ENCODE peak calls at places on chromosomes 4 and X, in ten cellular contexts. One of them, this sample, is unnamed.

GRCh38 chr4:37132351-37132989 is 112.1 kb upstream of the NWD2 start:
- DNase-seq in ovary: no peak
- DNase-seq in upper lobe of left lung: no peak
- DNase-seq in A549: no peak
- DNase-seq in tibial nerve: no peak
- DNase-seq in Peyer's patch: no peak
- DNase-seq in transverse colon: no peak
- DNase-seq in esophagus squamous epithelium: no peak
- DNase-seq in uterus: no peak
- DNase-seq in heart left ventricle: no peak
- DNase-seq in this sample: no peak

GRCh38 chrX:100685997-100686305 is 42.0 kb downstream of the SRPX2 start:
- DNase-seq in ovary: no peak
- DNase-seq in upper lobe of left lung: no peak
- DNase-seq in A549: no peak
- DNase-seq in tibial nerve: no peak
- DNase-seq in Peyer's patch: no peak
- DNase-seq in transverse colon: no peak
- DNase-seq in esophagus squamous epithelium: no peak
- DNase-seq in uterus: no peak
- DNase-seq in heart left ventricle: no peak
- DNase-seq in this sample: no peak

GRCh38 chr4:56158483-56158882 is 209.7 kb downstream of the CEP135 start:
- DNase-seq in ovary: no peak
- DNase-seq in upper lobe of left lung: no peak
- DNase-seq in A549: no peak
- DNase-seq in tibial nerve: no peak
- DNase-seq in Peyer's patch: no peak
- DNase-seq in transverse colon: peak; percentile 27
- DNase-seq in esophagus squamous epithelium: no peak
- DNase-seq in uterus: no peak
- DNase-seq in heart left ventricle: no peak
- DNase-seq in this sample: no peak

GRCh38 chr4:25843340-25844097 is 19.3 kb downstream of the SEL1L3 start:
- DNase-seq in ovary: no peak
- DNase-seq in upper lobe of left lung: peak; percentile 75
- DNase-seq in A549: no peak
- DNase-seq in tibial nerve: no peak
- DNase-seq in Peyer's patch: no peak
- DNase-seq in transverse colon: peak; percentile 59
- DNase-seq in esophagus squamous epithelium: no peak
- DNase-seq in uterus: no peak
- DNase-seq in heart left ventricle: peak; percentile 34
- DNase-seq in this sample: no peak

GRCh38 chr4:186307497-186307896 is 41.5 kb downstream of the F11 start:
- DNase-seq in ovary: no peak
- DNase-seq in upper lobe of left lung: no peak
- DNase-seq in A549: no peak
- DNase-seq in tibial nerve: no peak
- DNase-seq in Peyer's patch: no peak
- DNase-seq in transverse colon: no peak
- DNase-seq in esophagus squamous epithelium: no peak
- DNase-seq in uterus: no peak
- DNase-seq in heart left ventricle: no peak
- DNase-seq in this sample: no peak

GRCh38 chrX:149568701-149569296 is 18.5 kb downstream of the MAGEA9B start:
- DNase-seq in ovary: no peak
- DNase-seq in upper lobe of left lung: no peak
- DNase-seq in A549: no peak
- DNase-seq in tibial nerve: no peak
- DNase-seq in Peyer's patch: no peak
- DNase-seq in transverse colon: no peak
- DNase-seq in esophagus squamous epithelium: no peak
- DNase-seq in uterus: no peak
- DNase-seq in heart left ventricle: no peak
- DNase-seq in this sample: no peak

GRCh38 chr4:76434901-76435688 is at the start of gene SHROOM3:
- DNase-seq in ovary: no peak
- DNase-seq in upper lobe of left lung: no peak
- DNase-seq in A549: no peak
- DNase-seq in tibial nerve: no peak
- DNase-seq in Peyer's patch: no peak
- DNase-seq in transverse colon: no peak
- DNase-seq in esophagus squamous epithelium: no peak
- DNase-seq in uterus: no peak
- DNase-seq in heart left ventricle: no peak
- DNase-seq in this sample: no peak

GRCh38 chr4:84917087-84917821 is 49.2 kb downstream of the WDFY3 start:
- DNase-seq in ovary: no peak
- DNase-seq in upper lobe of left lung: no peak
- DNase-seq in A549: no peak
- DNase-seq in tibial nerve: no peak
- DNase-seq in Peyer's patch: no peak
- DNase-seq in transverse colon: no peak
- DNase-seq in esophagus squamous epithelium: no peak
- DNase-seq in uterus: no peak
- DNase-seq in heart left ventricle: no peak
- DNase-seq in this sample: no peak

GRCh38 chr4:54731552-54731951 is 73.8 kb downstream of the KIT start:
- DNase-seq in ovary: no peak
- DNase-seq in upper lobe of left lung: no peak
- DNase-seq in A549: no peak
- DNase-seq in tibial nerve: no peak
- DNase-seq in Peyer's patch: no peak
- DNase-seq in transverse colon: no peak
- DNase-seq in esophagus squamous epithelium: no peak
- DNase-seq in uterus: no peak
- DNase-seq in heart left ventricle: no peak
- DNase-seq in this sample: no peak

GRCh38 chrX:19046343-19047215 is 62.7 kb upstream of the PHKA2 start:
- DNase-seq in ovary: no peak
- DNase-seq in upper lobe of left lung: no peak
- DNase-seq in A549: peak; percentile 86
- DNase-seq in tibial nerve: no peak
- DNase-seq in Peyer's patch: no peak
- DNase-seq in transverse colon: no peak
- DNase-seq in esophagus squamous epithelium: no peak
- DNase-seq in uterus: no peak
- DNase-seq in heart left ventricle: no peak
- DNase-seq in this sample: no peak

GRCh38 chr4:90187148-90187884 is 60.1 kb downstream of the CCSER1 start:
- DNase-seq in ovary: no peak
- DNase-seq in upper lobe of left lung: no peak
- DNase-seq in A549: no peak
- DNase-seq in tibial nerve: no peak
- DNase-seq in Peyer's patch: no peak
- DNase-seq in transverse colon: no peak
- DNase-seq in esophagus squamous epithelium: no peak
- DNase-seq in uterus: no peak
- DNase-seq in heart left ventricle: no peak
- DNase-seq in this sample: no peak

GRCh38 chr4:13524504-13525243 is 19.6 kb downstream of the NKX3-2 start:
- DNase-seq in ovary: no peak
- DNase-seq in upper lobe of left lung: peak; percentile 70
- DNase-seq in A549: no peak
- DNase-seq in tibial nerve: no peak
- DNase-seq in Peyer's patch: no peak
- DNase-seq in transverse colon: no peak
- DNase-seq in esophagus squamous epithelium: no peak
- DNase-seq in uterus: no peak
- DNase-seq in heart left ventricle: no peak
- DNase-seq in this sample: no peak

DNA sequence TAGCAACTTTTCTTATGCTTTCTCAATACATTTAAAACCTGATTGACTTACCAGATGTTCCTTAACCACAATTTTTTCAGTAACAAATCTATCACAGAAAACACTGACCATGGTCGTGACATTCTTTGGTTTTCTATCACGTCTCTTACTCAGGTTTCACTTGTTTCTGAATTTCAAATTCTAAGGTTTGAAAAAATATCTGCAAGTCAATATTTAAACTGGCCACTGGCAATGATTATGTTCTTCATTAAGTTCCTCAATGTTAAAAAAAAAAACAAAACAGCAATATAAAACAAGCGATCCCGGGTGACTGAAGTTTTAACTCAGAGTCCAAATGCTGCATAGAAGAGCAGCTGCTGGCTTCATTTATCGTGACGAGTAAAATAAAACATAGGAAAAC is 128.9 kb downstream of the RBM47 start:
- DNase-seq in ovary: no peak
- DNase-seq in upper lobe of left lung: no peak
- DNase-seq in A549: no peak
- DNase-seq in tibial nerve: no peak
- DNase-seq in Peyer's patch: no peak
- DNase-seq in transverse colon: no peak
- DNase-seq in esophagus squamous epithelium: no peak
- DNase-seq in uterus: no peak
- DNase-seq in heart left ventricle: no peak
- DNase-seq in this sample: no peak
- TF ChIP-seq POLR2A in ovary: no peak
- TF ChIP-seq POLR2A in upper lobe of left lung: no peak
- TF ChIP-seq POLR2A in A549: no peak
- TF ChIP-seq POLR2A in tibial nerve: no peak
- TF ChIP-seq POLR2A in Peyer's patch: no peak
- TF ChIP-seq POLR2A in transverse colon: no peak
- TF ChIP-seq POLR2A in esophagus squamous epithelium: no peak
- TF ChIP-seq POLR2A in uterus: no peak
- TF ChIP-seq POLR2A in heart left ventricle: no peak
- TF ChIP-seq POLR2A in this sample: no peak

GRCh38 chr4:87073570-87074470 is 139.0 kb downstream of the AFF1 start:
- DNase-seq in ovary: no peak
- DNase-seq in upper lobe of left lung: no peak
- DNase-seq in A549: no peak
- DNase-seq in tibial nerve: peak; percentile 39
- DNase-seq in Peyer's patch: peak; percentile 89
- DNase-seq in transverse colon: peak; percentile 60
- DNase-seq in esophagus squamous epithelium: peak; percentile 1
- DNase-seq in uterus: peak; percentile 45
- DNase-seq in heart left ventricle: no peak
- DNase-seq in this sample: no peak
- H3K4me1 ChIP-seq in ovary: peaks cover 8% of the 10 kb centered on the region
- H3K4me1 ChIP-seq in upper lobe of left lung: peaks cover 52% of the 10 kb centered on the region
- H3K4me1 ChIP-seq in A549: peaks cover 41% of the 10 kb centered on the region
- H3K4me1 ChIP-seq in tibial nerve: peaks cover 74% of the 10 kb centered on the region
- H3K4me1 ChIP-seq in Peyer's patch: no peaks in the 10 kb centered on the region
- H3K4me1 ChIP-seq in transverse colon: peaks cover 58% of the 10 kb centered on the region
- H3K4me1 ChIP-seq in esophagus squamous epithelium: peaks cover 53% of the 10 kb centered on the region
- H3K4me1 ChIP-seq in uterus: peaks cover 16% of the 10 kb centered on the region
- H3K4me1 ChIP-seq in heart left ventricle: peaks cover 75% of the 10 kb centered on the region
- H3K4me1 ChIP-seq in this sample: peaks cover 85% of the 10 kb centered on the region

GRCh38 chrX:137926090-137926489 is 360.2 kb downstream of the ZIC3 start:
- DNase-seq in ovary: no peak
- DNase-seq in upper lobe of left lung: no peak
- DNase-seq in A549: no peak
- DNase-seq in tibial nerve: no peak
- DNase-seq in Peyer's patch: no peak
- DNase-seq in transverse colon: no peak
- DNase-seq in esophagus squamous epithelium: no peak
- DNase-seq in uterus: no peak
- DNase-seq in heart left ventricle: no peak
- DNase-seq in this sample: no peak
- TF ChIP-seq CTCF in ovary: no peak
- TF ChIP-seq CTCF in upper lobe of left lung: no peak
- TF ChIP-seq CTCF in A549: peak; percentile 7
- TF ChIP-seq CTCF in tibial nerve: no peak
- TF ChIP-seq CTCF in Peyer's patch: no peak
- TF ChIP-seq CTCF in transverse colon: no peak
- TF ChIP-seq CTCF in esophagus squamous epithelium: no peak
- TF ChIP-seq CTCF in uterus: no peak
- TF ChIP-seq CTCF in heart left ventricle: no peak
- TF ChIP-seq CTCF in this sample: peak; percentile 16

GRCh38 chrX:118724775-118725174 is 2.6 kb upstream of the IL13RA1 start:
- DNase-seq in ovary: no peak
- DNase-seq in upper lobe of left lung: no peak
- DNase-seq in A549: peak; percentile 15
- DNase-seq in tibial nerve: no peak
- DNase-seq in Peyer's patch: no peak
- DNase-seq in transverse colon: no peak
- DNase-seq in esophagus squamous epithelium: no peak
- DNase-seq in uterus: no peak
- DNase-seq in heart left ventricle: no peak
- DNase-seq in this sample: no peak

GRCh38 chrX:118729043-118729652 is 1.7 kb downstream of the IL13RA1 start:
- DNase-seq in ovary: no peak
- DNase-seq in upper lobe of left lung: no peak
- DNase-seq in A549: no peak
- DNase-seq in tibial nerve: no peak
- DNase-seq in Peyer's patch: no peak
- DNase-seq in transverse colon: no peak
- DNase-seq in esophagus squamous epithelium: no peak
- DNase-seq in uterus: no peak
- DNase-seq in heart left ventricle: no peak
- DNase-seq in this sample: no peak

GRCh38 chrX:118727686-118728339 is 407 bp downstream of the IL13RA1 start:
- DNase-seq in ovary: peak; percentile 29
- DNase-seq in upper lobe of left lung: peak; percentile 91
- DNase-seq in A549: no peak
- DNase-seq in tibial nerve: no peak
- DNase-seq in Peyer's patch: no peak
- DNase-seq in transverse colon: peak; percentile 46
- DNase-seq in esophagus squamous epithelium: no peak
- DNase-seq in uterus: peak; percentile 25
- DNase-seq in heart left ventricle: peak; percentile 48
- DNase-seq in this sample: peak; percentile 23

GRCh38 chrX:118724352-118724751 is 3.1 kb upstream of the IL13RA1 start:
- DNase-seq in ovary: no peak
- DNase-seq in upper lobe of left lung: no peak
- DNase-seq in A549: no peak
- DNase-seq in tibial nerve: no peak
- DNase-seq in Peyer's patch: no peak
- DNase-seq in transverse colon: no peak
- DNase-seq in esophagus squamous epithelium: no peak
- DNase-seq in uterus: no peak
- DNase-seq in heart left ventricle: no peak
- DNase-seq in this sample: no peak

DNA sequence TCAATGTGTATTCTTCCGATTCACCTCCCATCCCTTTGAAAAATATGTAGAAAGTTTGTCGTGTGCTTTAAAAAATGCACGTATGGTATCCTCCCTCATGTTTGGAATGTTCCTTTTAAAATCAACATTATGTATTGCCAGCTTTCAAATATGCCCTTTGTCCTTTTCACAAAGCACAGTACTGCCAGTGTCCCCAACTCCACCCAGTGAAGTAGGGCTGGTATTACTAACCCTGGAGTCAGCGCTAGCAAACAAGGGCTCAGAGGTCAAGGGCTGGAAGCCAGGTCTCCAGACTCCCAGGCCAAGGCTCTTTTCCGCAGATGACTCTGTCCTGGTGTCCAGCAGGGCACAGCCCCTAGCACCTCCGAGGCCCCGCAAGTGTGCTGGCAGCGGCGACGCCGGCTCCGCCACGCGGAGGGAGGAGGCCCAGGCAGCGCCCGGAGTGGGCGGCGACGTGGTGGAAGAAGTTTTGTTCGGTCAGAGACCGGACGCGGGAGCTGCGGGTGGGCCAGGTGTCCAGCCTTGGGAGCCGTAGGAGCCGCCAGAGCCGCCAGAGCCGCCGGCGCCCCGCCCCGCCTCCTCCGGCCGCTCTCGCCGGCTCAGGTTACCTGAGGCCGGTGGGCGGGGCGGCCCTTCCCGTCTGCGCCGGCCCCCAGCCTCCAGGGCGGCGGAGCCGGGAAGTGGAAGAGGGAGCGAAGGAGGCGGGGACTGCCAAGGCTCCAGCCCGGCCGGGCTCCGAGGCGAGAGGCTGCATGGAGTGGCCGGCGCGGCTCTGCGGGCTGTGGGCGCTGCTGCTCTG is at the start of gene IL13RA1:
- DNase-seq in ovary: peak; percentile 76
- DNase-seq in upper lobe of left lung: peak; percentile 94
- DNase-seq in A549: peak; percentile 74
- DNase-seq in tibial nerve: peak; percentile 58
- DNase-seq in Peyer's patch: peak; percentile 49
- DNase-seq in transverse colon: peak; percentile 85
- DNase-seq in esophagus squamous epithelium: no peak
- DNase-seq in uterus: peak; percentile 76
- DNase-seq in heart left ventricle: peak; percentile 79
- DNase-seq in this sample: peak; percentile 81
- TF ChIP-seq POLR2A in ovary: peak; percentile 49
- TF ChIP-seq POLR2A in upper lobe of left lung: peak; percentile 68
- TF ChIP-seq POLR2A in A549: peak; percentile 65
- TF ChIP-seq POLR2A in tibial nerve: peak; percentile 50
- TF ChIP-seq POLR2A in Peyer's patch: peak; percentile 50
- TF ChIP-seq POLR2A in transverse colon: peak; percentile 56
- TF ChIP-seq POLR2A in esophagus squamous epithelium: peak; percentile 79
- TF ChIP-seq POLR2A in uterus: peak; percentile 48
- TF ChIP-seq POLR2A in heart left ventricle: peak; percentile 56
- TF ChIP-seq POLR2A in this sample: peak; percentile 62